ENCODE peak calls at places on chromosomes 2 and 18, in eight cellular contexts. Y, F, O, U, I, C, P and H are unnamed samples.

GRCh38 chr2:23585218-23585945 is 200.4 kb downstream of the KLHL29 start:
- DNase-seq in F (no peak), O (no peak), I (no peak), C (no peak), P (peak; percentile 26), Y (no peak), U (no peak), H (no peak)

GRCh38 chr2:133658020-133658903 is 90.0 kb upstream of the NCKAP5 start:
- DNase-seq in U (no peak), C (no peak), F (no peak), O (no peak), Y (no peak), P (no peak), I (no peak), H (no peak)

GRCh38 chr2:46827274-46827930 is 88.2 kb downstream of the MCFD2 start:
- DNase-seq in Y (peak; percentile 79), P (no peak), C (no peak), F (no peak), O (no peak), I (no peak), U (no peak), H (no peak)

GRCh38 chr2:232400244-232401015 is 6.2 kb upstream of the ALPG start:
- DNase-seq in U (no peak), F (no peak), P (no peak), I (no peak), O (no peak), C (no peak), Y (no peak), H (no peak)

GRCh38 chr2:50838316-50838715 is 193.6 kb downstream of the NRXN1 start:
- DNase-seq in P (no peak), O (no peak), U (no peak), F (no peak), I (no peak), Y (no peak), C (no peak), H (no peak)

GRCh38 chr18:48228301-48228715 is 180.9 kb downstream of the ZBTB7C start:
- DNase-seq in U (peak; percentile 39), P (peak; percentile 67), I (no peak), C (no peak), F (no peak), Y (peak; percentile 8), O (no peak), H (no peak)

GRCh38 chr2:48934807-48935206 is 179.3 kb upstream of the LHCGR start:
- DNase-seq in U (no peak), F (no peak), C (no peak), Y (no peak), O (no peak), P (no peak), I (no peak), H (no peak)

GRCh38 chr18:26473721-26474120 is 74.6 kb downstream of the KCTD1 start:
- DNase-seq in I (no peak), O (no peak), U (no peak), C (no peak), F (no peak), Y (peak; percentile 42), P (no peak), H (no peak)

GRCh38 chr2:188853307-188853706 is 120.9 kb upstream of the COL3A1 start:
- DNase-seq in P (no peak), I (no peak), F (no peak), Y (peak; percentile 98), C (peak; percentile 96), O (no peak), U (no peak), H (no peak)

GRCh38 chr2:145040433-145040832 is 520.5 kb upstream of the ZEB2 start:
- DNase-seq in O (no peak), P (no peak), F (no peak), U (no peak), Y (no peak), C (no peak), I (no peak), H (no peak)

GRCh38 chr2:145047554-145047953 is 527.6 kb upstream of the ZEB2 start:
- DNase-seq in C (no peak), Y (no peak), P (no peak), O (no peak), U (no peak), F (no peak), I (no peak), H (no peak)

GRCh38 chr2:145044506-145044905 is 524.6 kb upstream of the ZEB2 start:
- DNase-seq in U (no peak), P (no peak), F (no peak), C (no peak), O (no peak), Y (no peak), I (no peak), H (no peak)

GRCh38 chr2:145041706-145042105 is 521.8 kb upstream of the ZEB2 start:
- DNase-seq in O (no peak), C (no peak), F (no peak), P (no peak), U (no peak), Y (no peak), I (no peak), H (no peak)

DNA sequence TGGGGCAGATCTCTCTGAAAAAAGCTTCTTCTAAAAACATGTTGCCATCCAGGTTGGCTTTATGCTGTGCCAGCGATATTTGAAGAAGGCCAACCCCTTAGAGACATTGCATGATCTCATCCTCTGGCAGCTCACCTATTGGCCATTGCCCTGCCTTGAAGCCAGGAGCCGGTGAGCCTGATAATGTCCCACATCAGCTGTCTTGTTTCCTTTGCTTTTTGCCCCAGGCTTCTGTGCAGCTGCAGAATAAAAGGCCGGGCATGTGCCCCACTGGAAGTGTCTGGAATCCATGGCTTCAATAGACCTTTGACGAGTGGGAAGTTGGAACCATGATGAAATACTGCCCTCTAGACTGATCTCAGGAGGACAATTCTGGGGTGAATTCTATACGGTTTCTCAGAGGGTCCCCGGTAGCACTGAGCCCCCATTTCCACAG is 523.5 kb upstream of the ZEB2 start:
- DNase-seq in P (no peak), Y (no peak), O (no peak), I (no peak), U (no peak), F (no peak), C (no peak), H (no peak)
- TF ChIP-seq CTCF in P (no peak), Y (no peak), O (no peak), I (no peak), U (no peak), F (no peak), C (no peak), H (no peak)

DNA sequence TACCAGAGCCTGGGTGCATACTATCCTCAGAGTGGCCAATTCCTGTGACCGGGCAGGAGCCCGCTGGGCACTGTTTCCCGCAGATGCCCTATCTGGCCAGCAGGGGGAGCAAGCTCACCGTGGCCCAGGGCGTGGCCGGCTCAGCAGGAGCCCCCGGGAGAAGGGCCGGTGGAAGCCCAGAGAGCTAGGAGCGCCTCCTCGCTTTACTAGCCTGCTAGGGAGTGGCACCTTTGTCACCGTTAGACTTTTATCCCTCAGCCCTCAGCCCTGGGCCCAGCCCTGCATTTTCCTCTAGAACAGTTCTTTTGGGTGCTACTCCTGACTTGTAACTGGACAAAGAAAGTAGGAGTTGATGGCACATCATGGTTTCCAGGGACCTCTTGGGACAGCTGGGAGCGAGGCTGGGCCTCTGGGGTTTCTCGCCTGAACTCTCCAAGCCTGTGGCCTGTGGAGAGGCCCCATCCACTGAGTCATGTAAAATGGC is 24.0 kb downstream of the TMEM177 start:
- DNase-seq in O (peak; percentile 51), P (peak; percentile 81), I (peak; percentile 78), U (peak; percentile 78), F (peak; percentile 58), Y (peak; percentile 43), C (peak; percentile 17), H (no peak)
- H3K4me3 ChIP-seq in O (no peak overlapping the region), P (no peak overlapping the region), I (no peak overlapping the region), U (no peak overlapping the region), F (no peak overlapping the region), Y (no peak overlapping the region), C (no peak overlapping the region), H (no peak overlapping the region)

GRCh38 chr2:126518206-126518605 is 137.8 kb upstream of the GYPC start:
- DNase-seq in U (peak; percentile 18), C (no peak), O (no peak), F (no peak), I (no peak), P (no peak), Y (no peak), H (no peak)
- TF ChIP-seq CTCF in U (no peak), C (no peak), O (no peak), F (no peak), I (no peak), P (no peak), Y (no peak), H (no peak)

GRCh38 chr2:219056896-219057708 is 3.6 kb downstream of the IHH start:
- DNase-seq in I (no peak), F (no peak), O (no peak), Y (no peak), P (no peak), U (no peak), C (no peak), H (no peak)
- H3K4me3 ChIP-seq in I (no peak overlapping the region), F (no peak overlapping the region), O (no peak overlapping the region), Y (no peak overlapping the region), P (no peak overlapping the region), U (no peak overlapping the region), C (no peak overlapping the region), H (no peak overlapping the region)

GRCh38 chr2:43218550-43219382 is 7.6 kb downstream of the ZFP36L2 start:
- DNase-seq in C (no peak), O (peak; percentile 72), F (peak; percentile 93), P (peak; percentile 84), I (peak; percentile 85), Y (peak; percentile 29), U (peak; percentile 72), H (no peak)
- TF ChIP-seq CTCF in C (no peak), O (no peak), F (no peak), P (no peak), I (no peak), Y (no peak), U (no peak), H (no peak)